ENCODE peak calls at places on chromosomes 1 and 21, in four cellular contexts. B is right atrium auricular region; M is GM23338; S is CD8-positive, alpha-beta T cell. H is an unnamed sample.

GRCh38 chr1:83131692-83131955 is 867.3 kb downstream of the TTLL7 start:
- DNase-seq in S (no peak), M (no peak), B (no peak), H (no peak)

GRCh38 chr1:55331355-55331754 is 116.2 kb upstream of the USP24 start:
- DNase-seq in S (no peak), B (no peak), M (no peak), H (no peak)

GRCh38 chr1:231421616-231421970 is 494 bp downstream of the EGLN1 start:
- DNase-seq in B (no peak), M (no peak), S (no peak), H (no peak)

GRCh38 chr21:38349111-38349746 is 92.4 kb downstream of the KCNJ15 start:
- DNase-seq in M (no peak), S (no peak), B (no peak), H (no peak)

GRCh38 chr1:12501661-12502060 is 116.3 kb downstream of the DHRS3 start:
- DNase-seq in S (no peak), M (no peak), B (no peak), H (no peak)

GRCh38 chr1:205493241-205494085 is 11.0 kb upstream of the CDK18 start:
- DNase-seq in B (peak; percentile 67), M (no peak), S (no peak), H (no peak)

GRCh38 chr1:38006008-38006828 is 904 bp upstream of the FHL3 start:
- DNase-seq in B (peak; percentile 57), S (no peak), M (no peak), H (no peak)

GRCh38 chr21:32456497-32456918 is 44.0 kb downstream of the EVA1C start:
- DNase-seq in M (no peak), S (no peak), B (no peak), H (no peak)

GRCh38 chr1:46822248-46822826 is 23.5 kb downstream of the CYP4B1 start:
- DNase-seq in S (no peak), B (no peak), M (peak; percentile 46), H (no peak)

GRCh38 chr1:95067069-95067468 is 5.7 kb downstream of the ALG14 start:
- DNase-seq in S (no peak), M (no peak), B (no peak), H (no peak)

GRCh38 chr1:121471517-121471916 is 286.7 kb downstream of the SRGAP2C start:
- DNase-seq in M (no peak), B (no peak), S (no peak), H (no peak)

GRCh38 chr1:183244466-183244865 is 58.4 kb downstream of the LAMC2 start:
- DNase-seq in S (no peak), M (no peak), B (peak; percentile 95), H (no peak)

GRCh38 chr21:31248598-31248997 is 95.5 kb downstream of the TIAM1 start:
- DNase-seq in M (no peak), S (no peak), B (no peak), H (no peak)

GRCh38 chr1:118338991-118339390 is 154.0 kb upstream of the SPAG17 start:
- DNase-seq in S (no peak), B (no peak), M (no peak), H (no peak)

GRCh38 chr1:164651378-164651951 is 92.5 kb downstream of the PBX1 start:
- DNase-seq in S (no peak), M (no peak), B (no peak), H (no peak)

GRCh38 chr1:41240806-41241747 is 1.0 kb downstream of the SCMH1 start:
- DNase-seq in B (peak; percentile 66), S (peak; percentile 67), M (peak; percentile 72), H (no peak)

GRCh38 chr21:45972353-45972715 is 9.2 kb upstream of the COL6A1 start:
- DNase-seq in M (peak; percentile 59), S (no peak), B (no peak), H (no peak)

GRCh38 chr1:5973771-5974170 is 18.5 kb downstream of the NPHP4 start:
- DNase-seq in M (no peak), S (no peak), B (no peak), H (no peak)

GRCh38 chr1:10788592-10789006 is 7.8 kb downstream of the CASZ1 start:
- DNase-seq in M (peak; percentile 54), S (no peak), B (no peak), H (no peak)

GRCh38 chr1:118990513-118991131 is 2.5 kb upstream of the TBX15 start:
- DNase-seq in M (no peak), B (no peak), S (no peak), H (no peak)

GRCh38 chr1:101207891-101208290 is 28.9 kb upstream of the S1PR1 start:
- DNase-seq in S (no peak), B (no peak), M (no peak), H (no peak)

GRCh38 chr1:11134352-11135266 is 34.9 kb upstream of the EXOSC10 start:
- DNase-seq in B (no peak), M (no peak), S (no peak), H (peak; percentile 39)

GRCh38 chr1:171251042-171251740 is 2.9 kb downstream of the FMO1 start:
- DNase-seq in S (no peak), M (peak; percentile 72), B (peak; percentile 66), H (no peak)

GRCh38 chr21:46394819-46395152 is 63.9 kb upstream of the DIP2A start:
- DNase-seq in M (no peak), S (no peak), B (no peak), H (no peak)

GRCh38 chr1:30773722-30774121 is 16.1 kb upstream of the LAPTM5 start:
- DNase-seq in B (no peak), M (no peak), S (no peak), H (no peak)
- H3K4me3 ChIP-seq in B (no peak overlapping the region), M (no peak overlapping the region), S (no peak overlapping the region), H (no peak overlapping the region)

GRCh38 chr1:225748479-225748878 is 29.1 kb upstream of the SRP9 start:
- DNase-seq in S (no peak), M (no peak), B (no peak), H (no peak)

GRCh38 chr1:225744745-225745144 is 32.9 kb upstream of the SRP9 start:
- DNase-seq in M (no peak), B (no peak), S (no peak), H (no peak)

GRCh38 chr1:225745231-225745630 is 32.4 kb upstream of the SRP9 start:
- DNase-seq in S (no peak), B (no peak), M (no peak), H (no peak)

GRCh38 chr1:225747566-225747965 is 30.1 kb upstream of the SRP9 start:
- DNase-seq in B (no peak), S (no peak), M (no peak), H (no peak)

GRCh38 chr1:225746361-225747179 is 31.1 kb upstream of the SRP9 start:
- DNase-seq in B (peak; percentile 84), M (peak; percentile 83), S (no peak), H (peak; percentile 74)
- H3K27ac ChIP-seq in B (peak overlapping the region; percentile 92), M (peak overlapping the region; percentile 84), S (no peak overlapping the region), H (peak overlapping the region; percentile 88)

GRCh38 chr1:228139931-228140723 is at the start of gene GUK1:
- DNase-seq in M (peak; percentile 100), S (peak; percentile 100), B (peak; percentile 100), H (peak; percentile 97)
- TF ChIP-seq CTCF in M (no peak), S (no peak), B (no peak), H (peak; percentile 23)

GRCh38 chr21:33971492-33972013 is 55.9 kb upstream of the ATP5PO start:
- DNase-seq in S (no peak), B (no peak), M (peak; percentile 78), H (no peak)
- H3K4me3 ChIP-seq in S (no peak overlapping the region), B (no peak overlapping the region), M (no peak overlapping the region), H (no peak overlapping the region)

GRCh38 chr1:154968731-154969130 is 1.8 kb downstream of the SHC1 start:
- DNase-seq in M (no peak), S (no peak), B (no peak), H (no peak)
- H3K27ac ChIP-seq in M (no peak overlapping the region), S (no peak overlapping the region), B (peak overlapping the region; percentile 99), H (no peak overlapping the region)

GRCh38 chr1:104574619-104575018 is 824.9 kb downstream of the AMY1C start:
- DNase-seq in S (no peak), B (no peak), M (no peak), H (no peak)
- TF ChIP-seq CTCF in S (no peak), B (no peak), M (no peak), H (no peak)

H was measured in AG04450.